ENCODE peak calls at places on chromosomes 2 and 18, in five cellular contexts. Q is lower lobe of right lung, E is astrocyte of the spinal cord, J is K562, H is tibial nerve. B is an unnamed sample.

GRCh38 chr2:43293744-43294695 is 67.6 kb upstream of the ZFP36L2 start:
- DNase-seq in Q (no peak), E (peak), J (peak), H (no peak), B (peak)

GRCh38 chr2:74052732-74053712 is 68.3 kb downstream of the TET3 start:
- DNase-seq in Q (no peak), E (no peak), J (no peak), H (no peak), B (peak)

GRCh38 chr2:196234672-196235071 is 63.3 kb upstream of the STK17B start:
- DNase-seq in Q (no peak), E (peak), J (peak), H (no peak), B (peak)

GRCh38 chr2:80102026-80102425 is 202.5 kb downstream of the LRRTM1 start:
- DNase-seq in Q (no peak), E (peak), J (no peak), H (no peak), B (no peak)

GRCh38 chr2:86788881-86789686 is 1.6 kb downstream of the CD8A start:
- DNase-seq in Q (no peak), E (no peak), J (no peak), H (no peak), B (no peak)

GRCh38 chr2:53490659-53491058 is 276.9 kb upstream of the CHAC2 start:
- DNase-seq in Q (no peak), E (peak), J (no peak), H (peak), B (no peak)

GRCh38 chr18:67215686-67216085 is 300.8 kb downstream of the DSEL start:
- DNase-seq in Q (no peak), E (no peak), J (no peak), H (no peak), B (no peak)

GRCh38 chr2:115691409-115691808 is 1249.0 kb downstream of the DPP10 start:
- DNase-seq in Q (no peak), E (no peak), J (no peak), H (no peak), B (no peak)

GRCh38 chr2:24948506-24948905 is 23.2 kb downstream of the DNAJC27 start:
- DNase-seq in Q (no peak), E (no peak), J (no peak), H (no peak), B (no peak)

GRCh38 chr2:164847966-164848365 is 6.3 kb upstream of the COBLL1 start:
- DNase-seq in Q (no peak), E (no peak), J (no peak), H (no peak), B (no peak)

GRCh38 chr2:98445708-98446577 is 1.3 kb downstream of the INPP4A start:
- DNase-seq in Q (no peak), E (no peak), J (peak), H (no peak), B (peak)
- H3K4me3 ChIP-seq in Q (peak), E (peak), J (peak), H (peak), B (peak)

GRCh38 chr2:44452184-44452583 is 90.4 kb downstream of the CAMKMT start:
- DNase-seq in Q (no peak), E (no peak), J (no peak), H (no peak), B (no peak)

GRCh38 chr2:44459754-44460153 is 98.0 kb downstream of the CAMKMT start:
- DNase-seq in Q (no peak), E (no peak), J (no peak), H (no peak), B (no peak)

GRCh38 chr2:44453289-44453688 is 91.5 kb downstream of the CAMKMT start:
- DNase-seq in Q (no peak), E (no peak), J (no peak), H (no peak), B (no peak)

GRCh38 chr2:44455877-44456276 is 94.1 kb downstream of the CAMKMT start:
- DNase-seq in Q (no peak), E (no peak), J (no peak), H (no peak), B (no peak)

DNA sequence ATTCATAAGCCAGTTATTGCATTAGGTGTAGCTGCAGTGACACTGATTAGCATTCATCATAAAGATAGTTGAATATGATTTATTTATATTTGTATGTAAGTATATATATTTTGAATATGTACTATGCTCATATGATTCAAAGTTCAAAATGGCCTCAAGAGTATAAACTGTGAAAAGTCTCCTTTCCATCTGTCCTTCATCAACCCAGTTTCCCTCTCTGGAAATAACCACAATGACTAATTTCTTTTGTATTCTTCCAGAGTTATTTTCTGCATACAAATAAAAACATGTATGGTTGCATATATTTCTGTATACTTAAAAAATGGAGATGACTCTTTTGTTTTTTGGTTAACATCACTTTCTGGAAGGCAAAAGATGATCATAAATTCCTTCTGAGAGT is 95.2 kb downstream of the CAMKMT start:
- DNase-seq in Q (no peak), E (no peak), J (no peak), H (no peak), B (no peak)
- TF ChIP-seq CTCF in Q (no peak), E (no peak), J (no peak), H (no peak), B (no peak)

GRCh38 chr18:57856128-57856527 is 53.0 kb upstream of the ATP8B1 start:
- DNase-seq in Q (no peak), E (no peak), J (no peak), H (no peak), B (no peak)
- H3K4me3 ChIP-seq in Q (no peak), E (no peak), J (no peak), H (no peak), B (no peak)

DNA sequence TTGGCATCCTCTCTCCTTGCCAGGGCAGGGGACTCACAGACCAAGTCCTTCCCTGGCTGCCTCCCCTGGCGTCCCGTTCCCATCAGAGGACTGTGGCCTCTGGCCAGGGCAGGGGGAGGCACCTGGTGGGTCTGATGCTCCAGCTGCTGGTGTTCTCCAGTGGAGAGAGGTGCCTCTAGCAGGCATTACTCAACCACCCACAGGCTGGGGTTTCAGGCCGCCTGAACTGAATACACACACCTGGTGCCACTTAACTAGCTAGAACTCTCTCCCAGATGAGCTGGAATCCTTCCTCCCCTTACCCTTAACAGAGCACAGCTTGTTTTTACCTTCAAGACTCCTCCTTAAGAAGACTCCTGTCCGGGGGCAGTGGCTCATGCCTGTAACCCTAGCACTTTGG is 37.7 kb upstream of the CNGA3 start:
- DNase-seq in Q (no peak), E (no peak), J (no peak), H (no peak), B (no peak)
- TF ChIP-seq CTCF in Q (no peak), E (no peak), J (no peak), H (no peak), B (no peak)

DNA sequence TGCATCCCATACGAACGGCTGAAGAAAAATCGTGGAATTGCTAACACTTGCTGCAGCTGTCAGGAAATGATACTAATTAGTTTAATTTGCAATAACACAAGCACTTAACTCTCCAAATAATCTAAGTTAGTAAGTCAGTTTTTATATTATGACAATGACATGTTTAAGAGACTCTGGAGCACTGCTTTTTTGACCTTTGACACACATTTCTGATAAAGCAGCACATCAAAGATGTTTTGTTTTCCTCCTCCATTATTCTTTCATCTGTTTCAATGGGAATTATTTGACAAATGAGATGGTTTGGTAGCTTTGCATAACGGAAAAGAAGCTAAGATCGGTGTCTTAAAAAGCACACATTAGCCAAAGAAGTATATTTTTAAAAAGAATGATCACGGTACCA is 123.8 kb upstream of the SATB2 start:
- DNase-seq in Q (no peak), E (peak), J (no peak), H (no peak), B (no peak)
- H3K4me3 ChIP-seq in Q (peak), E (peak), J (no peak), H (peak), B (no peak)

GRCh38 chr2:240460243-240460630 is 24.8 kb downstream of the GPC1 start:
- DNase-seq in Q (peak), E (no peak), J (no peak), H (no peak), B (no peak)

GRCh38 chr2:240459401-240460242 is 24.2 kb downstream of the GPC1 start:
- DNase-seq in Q (peak), E (no peak), J (no peak), H (no peak), B (no peak)

GRCh38 chr2:240461471-240462072 is 26.1 kb downstream of the GPC1 start:
- DNase-seq in Q (peak), E (no peak), J (no peak), H (peak), B (no peak)

GRCh38 chr2:240462073-240462703 is 26.7 kb downstream of the GPC1 start:
- DNase-seq in Q (peak), E (no peak), J (no peak), H (peak), B (no peak)

DNA sequence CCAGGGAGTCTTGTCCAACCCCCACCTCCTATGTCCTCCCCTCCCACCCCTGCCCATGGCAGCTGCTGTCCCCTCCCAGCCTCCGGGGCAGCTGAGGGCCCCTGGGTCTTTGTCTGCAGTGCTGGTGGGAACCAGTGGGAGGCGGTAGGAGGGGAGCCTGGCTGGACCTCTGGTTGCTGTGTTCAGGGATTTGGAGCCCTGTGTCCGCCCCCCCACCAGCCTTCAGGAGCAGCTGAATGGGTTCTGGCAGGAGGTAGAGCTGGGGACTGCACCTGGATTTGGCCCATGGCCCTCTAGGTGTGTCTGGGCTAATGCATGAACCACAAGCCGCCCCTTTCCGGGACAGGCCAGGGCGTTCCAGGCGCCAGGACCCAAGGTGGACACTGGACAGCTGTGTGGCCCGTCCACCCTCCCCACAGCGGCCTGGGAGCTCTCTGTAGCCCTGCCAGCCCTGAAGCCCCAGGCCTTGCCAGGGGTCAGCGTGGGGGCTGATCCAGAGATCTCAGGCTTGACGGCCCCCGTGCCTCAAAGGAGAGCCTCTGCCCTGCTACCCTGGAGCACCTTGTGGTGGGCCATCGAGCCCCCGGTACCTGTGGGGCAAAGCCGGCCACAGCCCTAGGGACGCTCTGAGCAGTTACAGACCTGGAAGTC is 25.4 kb downstream of the GPC1 start:
- DNase-seq in Q (peak), E (no peak), J (no peak), H (peak), B (no peak)
- TF ChIP-seq CTCF in Q (no peak), E (peak), J (peak), H (no peak), B (peak)

GRCh38 chr2:38394903-38395341 is 17.8 kb upstream of the ATL2 start:
- DNase-seq in Q (no peak), E (peak), J (no peak), H (no peak), B (peak)
- H3K4me3 ChIP-seq in Q (no peak), E (no peak), J (no peak), H (no peak), B (no peak)

DNA sequence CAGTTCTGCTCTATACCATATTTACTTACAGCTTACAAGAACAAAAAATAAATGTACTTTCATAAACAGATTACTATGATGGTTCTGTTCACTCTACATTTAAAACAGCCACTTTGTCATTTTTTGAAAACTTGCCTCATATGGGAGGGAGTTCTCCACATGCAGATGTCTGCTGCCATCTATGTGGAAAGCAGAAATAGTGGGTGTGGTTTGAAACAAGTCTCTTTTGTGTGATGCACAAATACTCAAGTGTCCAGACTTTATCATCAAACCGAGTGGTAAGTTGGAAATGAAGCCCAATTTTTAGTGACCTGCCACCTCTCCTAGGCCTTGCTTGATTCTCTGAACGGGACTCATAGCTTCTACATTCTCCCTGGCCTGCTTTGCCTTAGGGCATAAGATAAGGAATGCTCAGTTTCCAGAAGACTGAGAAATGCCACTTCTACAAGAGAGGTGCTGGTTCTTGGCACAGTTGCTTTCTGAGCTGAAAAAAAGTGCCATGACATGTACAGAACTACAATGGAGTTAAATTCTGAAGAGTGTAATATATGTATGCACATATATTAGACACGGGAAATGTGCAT is 221.1 kb downstream of the SLC8A1 start:
- DNase-seq in Q (no peak), E (no peak), J (no peak), H (no peak), B (no peak)
- TF ChIP-seq CTCF in Q (no peak), E (no peak), J (no peak), H (no peak), B (no peak)